ENCODE peak calls at places on chromosomes 3 and 15, in seven cellular contexts. A is A549, B is uterus, U is IMR-90, I is NB4, F is lower leg skin, J is HCT116. P is an unnamed sample.

GRCh38 chr3:190497809-190498208 is 16.1 kb upstream of the IL1RAP start:
- DNase-seq in A (no peak), B (no peak), U (no peak), I (no peak), F (no peak), J (no peak), P (no peak)

GRCh38 chr3:184807549-184807948 is 4.4 kb upstream of the VPS8 start:
- DNase-seq in A (no peak), B (no peak), U (peak), I (no peak), F (no peak), J (no peak), P (no peak)

GRCh38 chr3:187623285-187623814 is 46.8 kb downstream of the SST start:
- DNase-seq in A (no peak), B (no peak), U (no peak), I (no peak), F (no peak), J (no peak), P (no peak)

GRCh38 chr15:44068346-44068745 is 126.7 kb downstream of the FRMD5 start:
- DNase-seq in A (no peak), B (no peak), U (no peak), I (no peak), F (no peak), J (no peak), P (no peak)

GRCh38 chr15:92623435-92623834 is 32.1 kb downstream of the FAM174B start:
- DNase-seq in A (no peak), B (no peak), U (no peak), I (no peak), F (no peak), J (no peak), P (no peak)

GRCh38 chr3:58048301-58048700 is 40.1 kb downstream of the FLNB start:
- DNase-seq in A (no peak), B (no peak), U (no peak), I (no peak), F (no peak), J (no peak), P (peak)

GRCh38 chr3:133991209-133991608 is 38.5 kb downstream of the SLCO2A1 start:
- DNase-seq in A (no peak), B (no peak), U (no peak), I (no peak), F (peak), J (no peak), P (no peak)

GRCh38 chr3:197711973-197712707 is 24.6 kb downstream of the RUBCN start:
- DNase-seq in A (peak), B (peak), U (peak), I (peak), F (peak), J (peak), P (no peak)

GRCh38 chr3:143533391-143533790 is 314.9 kb downstream of the SLC9A9 start:
- DNase-seq in A (no peak), B (no peak), U (no peak), I (no peak), F (no peak), J (no peak), P (no peak)

GRCh38 chr15:91456251-91456718 is 356.2 kb downstream of the SV2B start:
- DNase-seq in A (peak), B (no peak), U (peak), I (no peak), F (no peak), J (no peak), P (no peak)

GRCh38 chr3:160660899-160661298 is 16.1 kb upstream of the ARL14 start:
- DNase-seq in A (no peak), B (no peak), U (no peak), I (no peak), F (no peak), J (no peak), P (no peak)

GRCh38 chr3:148540266-148540665 is 157.4 kb upstream of the AGTR1 start:
- DNase-seq in A (no peak), B (no peak), U (no peak), I (no peak), F (no peak), J (no peak), P (no peak)

GRCh38 chr15:90595760-90596155 is 66.0 kb downstream of the CRTC3 start:
- DNase-seq in A (no peak), B (no peak), U (no peak), I (no peak), F (peak), J (no peak), P (peak)

GRCh38 chr3:173398111-173398479 is 551 bp downstream of the NLGN1 start:
- DNase-seq in A (no peak), B (no peak), U (no peak), I (no peak), F (peak), J (no peak), P (no peak)

GRCh38 chr3:27642796-27643195 is 79.3 kb downstream of the EOMES start:
- DNase-seq in A (no peak), B (no peak), U (no peak), I (no peak), F (no peak), J (no peak), P (no peak)

GRCh38 chr15:73683624-73684536 is at the start of gene CD276:
- DNase-seq in A (peak), B (peak), U (peak), I (peak), F (peak), J (peak), P (peak)

GRCh38 chr3:47890832-47891620 is 88.1 kb downstream of the DHX30 start:
- DNase-seq in A (no peak), B (peak), U (no peak), I (no peak), F (no peak), J (no peak), P (no peak)

GRCh38 chr3:18757476-18757875 is 332.3 kb upstream of the SATB1 start:
- DNase-seq in A (no peak), B (no peak), U (no peak), I (no peak), F (no peak), J (no peak), P (no peak)

GRCh38 chr3:155211940-155212339 is 81.5 kb downstream of the STRIT1 start:
- DNase-seq in A (no peak), B (no peak), U (no peak), I (no peak), F (no peak), J (no peak), P (no peak)

GRCh38 chr3:70298385-70298784 is 14.1 kb downstream of the MDFIC2 start:
- DNase-seq in A (no peak), B (no peak), U (peak), I (no peak), F (no peak), J (no peak), P (no peak)

GRCh38 chr3:127544806-127545545 is 45.6 kb downstream of the TPRA1 start:
- DNase-seq in A (no peak), B (no peak), U (no peak), I (no peak), F (no peak), J (no peak), P (no peak)

GRCh38 chr15:67883228-67883773 is 43.5 kb upstream of the RNU6-1 start:
- DNase-seq in A (no peak), B (no peak), U (no peak), I (peak), F (peak), J (no peak), P (no peak)

GRCh38 chr3:32544894-32545293 is 25.8 kb downstream of the DYNC1LI1 start:
- DNase-seq in A (peak), B (no peak), U (no peak), I (no peak), F (no peak), J (no peak), P (no peak)

GRCh38 chr3:181302960-181303359 is 313.4 kb upstream of the DNAJC19 start:
- DNase-seq in A (no peak), B (no peak), U (no peak), I (no peak), F (no peak), J (no peak), P (no peak)

GRCh38 chr15:80971143-80971542 is 18.5 kb downstream of the MESD start:
- DNase-seq in A (no peak), B (no peak), U (no peak), I (no peak), F (no peak), J (no peak), P (no peak)

GRCh38 chr15:97902140-97902780 is 58.2 kb upstream of the ARRDC4 start:
- DNase-seq in A (no peak), B (no peak), U (peak), I (no peak), F (no peak), J (no peak), P (no peak)

GRCh38 chr3:62332771-62333381 is 40.5 kb downstream of the FEZF2 start:
- DNase-seq in A (peak), B (no peak), U (peak), I (peak), F (no peak), J (peak), P (no peak)

GRCh38 chr3:107599755-107600122 is 77.0 kb downstream of the BBX start:
- DNase-seq in A (no peak), B (no peak), U (no peak), I (no peak), F (no peak), J (no peak), P (no peak)

GRCh38 chr15:81322708-81323253 is 1.2 kb downstream of the STARD5 start:
- DNase-seq in A (no peak), B (no peak), U (no peak), I (no peak), F (no peak), J (no peak), P (no peak)

GRCh38 chr3:8841472-8841871 is 72.1 kb upstream of the OXTR start:
- DNase-seq in A (no peak), B (no peak), U (no peak), I (no peak), F (no peak), J (no peak), P (no peak)

GRCh38 chr3:102741105-102741504 is 306.3 kb downstream of the ZPLD1 start:
- DNase-seq in A (no peak), B (no peak), U (no peak), I (no peak), F (no peak), J (peak), P (no peak)

GRCh38 chr3:119294402-119294888 is 262 bp downstream of the ARHGAP31 start:
- DNase-seq in A (peak), B (peak), U (no peak), I (peak), F (peak), J (no peak), P (peak)

GRCh38 chr15:39546842-39547241 is 34.0 kb upstream of the THBS1 start:
- DNase-seq in A (no peak), B (no peak), U (no peak), I (no peak), F (no peak), J (no peak), P (no peak)

GRCh38 chr15:43312378-43312777 is 18.0 kb downstream of the LCMT2 start:
- DNase-seq in A (no peak), B (no peak), U (no peak), I (no peak), F (no peak), J (no peak), P (no peak)

GRCh38 chr3:101066776-101067175 is 73.6 kb upstream of the ABI3BP start:
- DNase-seq in A (no peak), B (no peak), U (peak), I (no peak), F (no peak), J (no peak), P (no peak)

GRCh38 chr3:115790759-115791158 is 167.4 kb downstream of the GAP43 start:
- DNase-seq in A (peak), B (no peak), U (peak), I (peak), F (no peak), J (peak), P (peak)

GRCh38 chr3:138649134-138649533 is 40.6 kb downstream of the FAIM start:
- DNase-seq in A (no peak), B (no peak), U (no peak), I (no peak), F (no peak), J (no peak), P (no peak)
- TF ChIP-seq POLR2A in A (no peak), B (no peak), U (no peak), I (no peak), F (no peak), J (no peak), P (no peak)

DNA sequence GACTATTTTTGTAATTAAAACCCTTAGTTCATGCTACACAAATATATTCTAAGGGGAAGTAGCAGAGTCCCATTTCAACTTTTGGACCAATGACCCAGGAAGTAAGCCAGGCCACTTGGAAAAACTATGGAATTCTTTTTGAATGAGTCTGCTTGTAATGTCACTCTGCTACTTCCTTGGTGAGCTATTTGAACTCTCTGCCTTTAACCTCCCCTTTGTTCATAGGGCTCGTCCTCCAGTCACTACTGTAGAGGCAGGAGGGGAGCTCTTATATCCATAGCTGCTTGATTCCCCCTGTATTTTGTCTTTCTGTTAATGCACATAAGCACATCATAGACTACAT is 119.6 kb downstream of the UACA start:
- DNase-seq in A (peak), B (no peak), U (no peak), I (no peak), F (no peak), J (peak), P (no peak)
- H3K4me3 ChIP-seq in A (no peak), B (no peak), U (no peak), I (no peak), F (no peak), J (peak), P (no peak)

GRCh38 chr3:38141952-38142273 is 3.5 kb downstream of the MYD88 start:
- DNase-seq in A (no peak), B (no peak), U (no peak), I (no peak), F (peak), J (no peak), P (no peak)

GRCh38 chr3:38141173-38141951 is 2.9 kb downstream of the MYD88 start:
- DNase-seq in A (no peak), B (no peak), U (no peak), I (no peak), F (peak), J (no peak), P (no peak)

GRCh38 chr3:38143511-38143910 is 5.0 kb downstream of the MYD88 start:
- DNase-seq in A (no peak), B (no peak), U (no peak), I (no peak), F (peak), J (no peak), P (no peak)

GRCh38 chr3:38140326-38141172 is 2.1 kb downstream of the MYD88 start:
- DNase-seq in A (no peak), B (no peak), U (no peak), I (no peak), F (peak), J (no peak), P (no peak)

GRCh38 chr3:38142959-38143358 is 4.5 kb downstream of the MYD88 start:
- DNase-seq in A (no peak), B (no peak), U (no peak), I (no peak), F (peak), J (no peak), P (no peak)
- TF ChIP-seq POLR2A in A (no peak), B (no peak), U (no peak), I (no peak), F (no peak), J (no peak), P (no peak)

GRCh38 chr3:39056151-39056550 is 4.3 kb downstream of the WDR48 start:
- DNase-seq in A (no peak), B (no peak), U (no peak), I (no peak), F (no peak), J (no peak), P (no peak)
- H3K4me3 ChIP-seq in A (no peak), B (no peak), U (no peak), I (no peak), F (no peak), J (no peak), P (no peak)

DNA sequence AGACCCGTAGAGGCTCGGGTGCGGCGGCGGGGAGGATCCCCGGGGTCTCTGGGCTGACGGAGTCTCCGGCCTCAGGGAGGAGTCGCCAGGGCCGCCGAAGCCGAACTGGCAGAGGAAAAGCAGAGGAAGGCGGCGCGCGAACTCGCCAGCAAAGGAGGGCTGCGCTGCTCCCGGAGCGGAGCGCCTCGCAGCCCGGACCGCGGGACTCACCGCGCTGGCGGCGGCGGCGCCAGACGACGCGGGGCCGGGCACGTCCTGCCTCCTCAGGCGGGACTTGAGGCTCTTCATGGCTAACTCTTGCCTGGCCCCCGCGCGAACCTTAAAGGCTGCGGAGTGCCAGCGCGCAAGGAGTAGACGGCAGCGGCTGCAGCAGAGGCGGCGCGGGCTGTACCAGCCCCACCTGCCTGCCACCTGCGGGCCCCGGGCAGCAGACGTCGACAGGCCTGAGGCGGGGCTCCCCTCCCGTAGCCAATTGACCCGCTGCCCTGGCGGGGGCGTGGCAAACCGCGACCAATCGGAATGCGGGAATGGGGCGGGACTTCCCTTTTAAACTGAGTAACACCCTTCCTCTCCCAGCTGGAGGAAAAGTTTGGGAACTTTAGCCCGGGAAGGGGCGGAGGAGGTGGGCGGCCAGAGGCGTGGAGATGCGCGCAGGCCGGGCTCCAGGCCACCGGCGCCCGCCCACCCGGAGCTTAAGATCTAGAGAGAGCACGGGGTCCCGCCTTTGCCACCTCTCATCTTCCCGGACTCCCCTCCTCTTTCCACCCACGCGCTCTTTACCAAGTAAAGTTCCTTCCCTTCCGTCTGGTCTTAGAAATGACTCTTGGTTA is at the start of gene UACA:
- DNase-seq in A (peak), B (peak), U (peak), I (peak), F (peak), J (peak), P (peak)
- TF ChIP-seq POLR2A in A (peak), B (peak), U (peak), I (no peak), F (peak), J (peak), P (peak)

GRCh38 chr15:99485992-99486370 is 79.8 kb upstream of the MEF2A start:
- DNase-seq in A (no peak), B (no peak), U (no peak), I (no peak), F (no peak), J (no peak), P (no peak)
- H3K4me3 ChIP-seq in A (peak), B (peak), U (no peak), I (no peak), F (no peak), J (peak), P (peak)

DNA sequence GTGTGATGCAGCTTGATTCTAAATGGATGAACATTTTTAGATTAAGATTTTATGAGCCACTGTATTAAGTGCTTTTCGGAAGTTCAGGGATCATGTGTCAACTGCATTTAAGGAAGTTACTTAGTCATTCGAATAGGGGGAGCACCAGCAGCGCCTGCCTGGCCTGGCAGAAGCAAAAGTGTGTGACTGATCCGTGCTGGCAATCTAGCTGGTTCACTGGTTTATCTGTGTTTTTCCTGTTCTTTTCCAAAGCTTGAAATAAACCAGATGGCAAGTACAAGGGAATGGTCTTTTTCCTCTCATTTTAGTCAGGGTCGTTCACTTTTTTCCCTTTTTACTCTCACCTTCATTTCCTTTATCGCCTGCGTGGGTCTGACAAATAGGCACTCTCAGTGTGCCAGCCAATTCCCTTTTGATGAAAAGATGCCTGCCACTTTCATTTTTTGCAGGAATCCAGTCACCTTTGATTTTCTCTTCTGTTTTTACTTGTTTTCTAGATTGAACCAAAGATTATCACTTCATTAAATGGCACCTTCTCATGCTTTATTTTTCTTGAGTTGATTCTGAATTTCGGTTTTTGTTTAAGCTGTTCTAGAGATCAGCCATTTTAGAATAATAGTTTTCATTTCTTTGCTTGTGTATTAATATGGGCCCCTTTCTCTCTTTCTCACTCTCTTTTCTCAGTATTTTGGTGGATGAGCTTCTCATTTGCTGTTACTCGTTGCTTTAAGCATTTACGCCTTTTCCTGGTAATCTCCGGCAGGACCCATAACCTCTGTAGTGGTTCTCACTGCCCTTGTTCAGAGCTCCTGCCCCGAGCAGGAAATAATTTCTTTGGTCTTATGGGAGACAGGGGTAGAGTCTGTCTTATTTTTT is 2.8 kb downstream of the ABHD2 start:
- DNase-seq in A (peak), B (peak), U (peak), I (peak), F (peak), J (no peak), P (no peak)
- TF ChIP-seq POLR2A in A (no peak), B (peak), U (no peak), I (no peak), F (no peak), J (no peak), P (no peak)

DNA sequence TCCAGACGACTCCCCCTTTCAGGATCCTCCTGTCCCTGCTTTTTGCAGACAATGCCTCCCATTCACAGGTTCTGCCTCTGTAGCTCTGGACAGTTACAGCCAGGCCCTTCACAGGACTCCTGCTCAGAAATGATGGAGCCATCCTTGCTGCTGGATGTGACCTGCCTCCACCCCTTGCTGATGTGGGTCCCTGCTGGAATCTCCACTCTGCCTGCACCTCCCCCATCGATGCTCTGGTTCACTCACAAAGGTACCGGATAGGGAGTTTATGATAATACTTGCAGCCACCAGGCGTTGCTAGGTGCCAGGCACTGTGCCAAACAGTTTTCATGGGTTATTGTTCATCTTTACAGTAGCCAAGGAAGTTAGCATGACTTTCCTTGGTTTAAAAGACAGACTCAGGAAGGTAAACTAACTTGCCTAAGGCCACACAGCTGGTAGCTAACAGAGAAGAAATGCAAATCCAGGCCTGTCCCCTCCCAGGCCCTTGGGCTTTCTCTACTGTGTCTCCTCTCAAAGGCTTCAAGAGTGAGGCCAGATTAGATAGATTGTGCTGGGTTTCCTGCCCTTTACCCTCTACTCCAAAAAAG is 329.9 kb upstream of the TLE3 start:
- DNase-seq in A (no peak), B (no peak), U (no peak), I (no peak), F (no peak), J (no peak), P (no peak)
- H3K4me3 ChIP-seq in A (no peak), B (no peak), U (no peak), I (no peak), F (no peak), J (no peak), P (no peak)